ENCODE peak calls at places on chromosomes 11 and 22, in nine cellular contexts. Y is upper lobe of right lung, U is neuronal stem cell, Z is adrenal gland, N is SJSA1, C is PC-3, O is cardiac muscle cell, F is IMR-90, R is NT2/D1. H is an unnamed sample.

GRCh38 chr11:106077609-106078517 is at the start of gene AASDHPPT:
- DNase-seq in Y (no peak), U (no peak), Z (peak; percentile 57), N (peak; percentile 65), C (peak; percentile 39), O (peak; percentile 36), F (peak; percentile 29), R (peak; percentile 2), H (peak; percentile 39)

GRCh38 chr22:50340157-50340879 is 2.8 kb upstream of the PPP6R2 start:
- DNase-seq in Y (no peak), U (no peak), Z (no peak), N (no peak), C (no peak), O (peak; percentile 18), F (no peak), R (no peak), H (peak; percentile 52)

GRCh38 chr22:36385491-36386350 is 2.0 kb downstream of the MYH9 start:
- DNase-seq in Y (peak; percentile 88), U (no peak), Z (peak; percentile 83), N (peak; percentile 84), C (peak; percentile 94), O (no peak), F (no peak), R (no peak), H (peak; percentile 66)

GRCh38 chr22:28604961-28605360 is 74.7 kb downstream of the TTC28 start:
- DNase-seq in Y (no peak), U (no peak), Z (no peak), N (no peak), C (no peak), O (no peak), F (peak; percentile 17), R (no peak), H (no peak)

GRCh38 chr11:110198031-110198729 is 98.2 kb downstream of the RDX start:
- DNase-seq in Y (no peak), U (no peak), Z (peak; percentile 52), N (peak; percentile 31), C (peak; percentile 54), O (peak; percentile 18), F (peak; percentile 63), R (no peak), H (no peak)

GRCh38 chr11:82889133-82890001 is 10.9 kb downstream of the PRCP start:
- DNase-seq in Y (no peak), U (no peak), Z (no peak), N (no peak), C (peak; percentile 46), O (peak; percentile 16), F (peak; percentile 7), R (no peak), H (peak; percentile 98)

GRCh38 chr22:43001271-43002197 is 13.4 kb downstream of the PACSIN2 start:
- DNase-seq in Y (no peak), U (no peak), Z (no peak), N (no peak), C (no peak), O (peak; percentile 67), F (no peak), R (no peak), H (no peak)

GRCh38 chr11:125593113-125593761 is 585 bp downstream of the STT3A start:
- DNase-seq in Y (no peak), U (no peak), Z (no peak), N (peak; percentile 26), C (peak; percentile 35), O (peak; percentile 46), F (peak; percentile 46), R (no peak), H (peak; percentile 54)

GRCh38 chr11:32056445-32056844 is 34.4 kb upstream of the RCN1 start:
- DNase-seq in Y (no peak), U (no peak), Z (no peak), N (no peak), C (peak; percentile 32), O (peak; percentile 92), F (no peak), R (no peak), H (no peak)

GRCh38 chr11:87198266-87198881 is 160.6 kb downstream of the TMEM135 start:
- DNase-seq in Y (no peak), U (no peak), Z (no peak), N (no peak), C (peak; percentile 20), O (no peak), F (peak; percentile 8), R (no peak), H (no peak)

GRCh38 chr11:93783767-93784151 is 323 bp upstream of the MED17 start:
- DNase-seq in Y (no peak), U (no peak), Z (no peak), N (no peak), C (no peak), O (no peak), F (no peak), R (no peak), H (no peak)

GRCh38 chr11:65454311-65454695 is 31.7 kb downstream of the NEAT1 start:
- DNase-seq in Y (no peak), U (no peak), Z (no peak), N (no peak), C (peak; percentile 9), O (peak; percentile 40), F (peak; percentile 48), R (no peak), H (no peak)

GRCh38 chr22:35150163-35151107 is 84.5 kb downstream of the ISX start:
- DNase-seq in Y (peak; percentile 73), U (peak; percentile 75), Z (peak; percentile 73), N (peak; percentile 63), C (peak; percentile 54), O (peak; percentile 55), F (peak; percentile 42), R (no peak), H (peak; percentile 18)

GRCh38 chr11:110148775-110149744 is 55.9 kb downstream of the ZC3H12C start:
- DNase-seq in Y (no peak), U (no peak), Z (no peak), N (peak; percentile 11), C (peak; percentile 90), O (peak; percentile 87), F (peak; percentile 92), R (no peak), H (no peak)

GRCh38 chr11:36288442-36289225 is 590 bp downstream of the COMMD9 start:
- DNase-seq in Y (no peak), U (no peak), Z (no peak), N (no peak), C (no peak), O (peak; percentile 27), F (no peak), R (no peak), H (no peak)

GRCh38 chr11:3905080-3905953 is 49.9 kb downstream of the STIM1 start:
- DNase-seq in Y (no peak), U (no peak), Z (peak; percentile 60), N (peak; percentile 92), C (peak; percentile 91), O (peak; percentile 96), F (peak; percentile 76), R (no peak), H (no peak)

GRCh38 chr11:123494195-123495050 is 64.4 kb downstream of the GRAMD1B start:
- DNase-seq in Y (no peak), U (peak; percentile 57), Z (peak; percentile 29), N (no peak), C (no peak), O (peak; percentile 51), F (peak; percentile 69), R (no peak), H (no peak)

GRCh38 chr22:21760640-21761039 is 25.0 kb upstream of the YPEL1 start:
- DNase-seq in Y (no peak), U (no peak), Z (no peak), N (no peak), C (peak; percentile 8), O (peak; percentile 40), F (peak; percentile 98), R (no peak), H (no peak)

GRCh38 chr11:128796275-128796674 is 70.8 kb downstream of the KCNJ1 start:
- DNase-seq in Y (no peak), U (no peak), Z (no peak), N (no peak), C (peak; percentile 52), O (peak; percentile 42), F (peak; percentile 79), R (no peak), H (no peak)

GRCh38 chr11:8340299-8340698 is 76.6 kb upstream of the LMO1 start:
- DNase-seq in Y (no peak), U (no peak), Z (no peak), N (no peak), C (no peak), O (no peak), F (no peak), R (no peak), H (no peak)

DNA sequence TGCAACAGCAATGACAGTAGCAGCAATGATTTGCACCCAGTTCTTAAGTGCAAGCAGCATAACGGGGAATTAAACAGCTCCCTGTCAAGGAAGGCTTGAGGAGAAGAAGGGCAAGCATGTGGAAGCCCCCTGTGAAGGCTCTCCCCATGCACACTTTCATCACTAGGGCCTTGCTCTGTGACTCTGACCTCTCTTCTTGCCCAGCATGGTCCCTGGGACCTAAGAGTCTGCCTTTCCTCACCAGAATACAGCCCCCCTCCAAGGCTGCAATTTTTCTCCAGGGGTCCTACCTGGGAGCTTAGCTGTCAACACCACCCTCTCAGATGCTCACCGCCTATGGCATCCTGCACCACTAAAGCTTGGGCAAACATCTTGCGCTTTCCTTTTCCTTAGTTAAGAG is 187.5 kb downstream of the ADAMTS15 start:
- DNase-seq in Y (no peak), U (no peak), Z (no peak), N (no peak), C (peak; percentile 43), O (no peak), F (no peak), R (no peak), H (no peak)
- H3K36me3 ChIP-seq in Y (no peaks in the 10 kb centered on the region), U (no peaks in the 10 kb centered on the region), Z (no peaks in the 10 kb centered on the region), N (no peaks in the 10 kb centered on the region), C (no peaks in the 10 kb centered on the region), O (no peaks in the 10 kb centered on the region), F (no peaks in the 10 kb centered on the region), R (no peaks in the 10 kb centered on the region), H (no peaks in the 10 kb centered on the region)

GRCh38 chr11:115930886-115931537 is 426.8 kb upstream of the CADM1 start:
- DNase-seq in Y (no peak), U (no peak), Z (no peak), N (no peak), C (no peak), O (no peak), F (no peak), R (no peak), H (no peak)
- H3K4me1 ChIP-seq in Y (peaks cover 12% of the 10 kb centered on the region), U (peaks cover 3% of the 10 kb centered on the region), Z (no peaks in the 10 kb centered on the region), N (peaks cover 10% of the 10 kb centered on the region), C (no peaks in the 10 kb centered on the region), O (no peaks in the 10 kb centered on the region), F (no peaks in the 10 kb centered on the region), R (no peaks in the 10 kb centered on the region), H (no peaks in the 10 kb centered on the region)

DNA sequence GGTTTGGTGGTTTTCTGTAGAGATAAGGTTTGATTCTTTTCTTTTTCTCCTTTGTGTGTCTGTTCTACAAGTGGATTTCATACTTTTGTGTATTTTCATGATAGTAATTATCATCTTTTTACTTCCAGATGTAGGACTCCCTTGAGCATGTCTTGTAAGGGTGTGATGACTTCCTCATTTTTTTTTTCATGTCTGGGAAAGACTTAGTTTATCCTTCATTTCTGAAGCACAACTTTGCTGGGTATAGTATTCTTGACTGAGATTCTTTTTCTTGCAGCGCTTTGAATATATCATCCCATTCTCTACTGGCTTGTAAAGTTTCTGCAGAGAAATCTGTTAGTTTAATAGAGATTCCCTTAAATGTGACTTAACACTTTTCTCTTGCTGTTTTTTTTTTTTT is 32.9 kb downstream of the MADD start:
- DNase-seq in Y (no peak), U (no peak), Z (no peak), N (no peak), C (no peak), O (no peak), F (no peak), R (no peak), H (no peak)
- H3K36me3 ChIP-seq in Y (peaks cover 88% of the 10 kb centered on the region), U (peaks cover 87% of the 10 kb centered on the region), Z (peaks cover 87% of the 10 kb centered on the region), N (peaks cover 89% of the 10 kb centered on the region), C (peaks cover 51% of the 10 kb centered on the region), O (peaks cover 36% of the 10 kb centered on the region), F (peaks cover 30% of the 10 kb centered on the region), R (peaks cover 51% of the 10 kb centered on the region), H (peaks cover 31% of the 10 kb centered on the region)

GRCh38 chr22:37634505-37635002 is 4.9 kb upstream of the SH3BP1 start:
- DNase-seq in Y (no peak), U (no peak), Z (no peak), N (no peak), C (no peak), O (no peak), F (no peak), R (no peak), H (no peak)
- H3K4me1 ChIP-seq in Y (peaks cover 57% of the 10 kb centered on the region), U (peaks cover 30% of the 10 kb centered on the region), Z (peaks cover 18% of the 10 kb centered on the region), N (peaks cover 35% of the 10 kb centered on the region), C (peaks cover 4% of the 10 kb centered on the region), O (peaks cover 30% of the 10 kb centered on the region), F (peaks cover 40% of the 10 kb centered on the region), R (peaks cover 36% of the 10 kb centered on the region), H (peaks cover 3% of the 10 kb centered on the region)